ENCODE peak calls at places on chromosomes 16 and 17, in nine cellular contexts. T, A, M, H, D, F, V, J and K are unnamed samples.

GRCh38 chr17:75633484-75634375 is 496 bp downstream of the SMIM5 start:
- DNase-seq in T (peak), A (peak), M (peak), H (peak), D (peak), F (peak), V (peak), J (peak), K (peak)

GRCh38 chr16:85515830-85516397 is 97.2 kb upstream of the GSE1 start:
- DNase-seq in T (no peak), A (no peak), M (no peak), H (no peak), D (no peak), F (no peak), V (no peak), J (peak), K (no peak)

GRCh38 chr16:5633845-5634440 is 536.3 kb upstream of the EEF2KMT start:
- DNase-seq in T (no peak), A (no peak), M (no peak), H (peak), D (no peak), F (no peak), V (no peak), J (peak), K (peak)

GRCh38 chr16:89495121-89495520 is 4.8 kb upstream of the ANKRD11 start:
- DNase-seq in T (no peak), A (no peak), M (no peak), H (no peak), D (no peak), F (no peak), V (no peak), J (no peak), K (no peak)

GRCh38 chr16:22001591-22001990 is 675 bp upstream of the PDZD9 start:
- DNase-seq in T (no peak), A (no peak), M (no peak), H (no peak), D (no peak), F (no peak), V (no peak), J (no peak), K (no peak)

GRCh38 chr17:45276031-45276430 is 14.1 kb upstream of the SPATA32 start:
- DNase-seq in T (no peak), A (peak), M (no peak), H (no peak), D (no peak), F (no peak), V (no peak), J (no peak), K (no peak)

GRCh38 chr16:65537336-65537735 is 415.5 kb upstream of the CDH11 start:
- DNase-seq in T (no peak), A (no peak), M (no peak), H (no peak), D (no peak), F (no peak), V (no peak), J (no peak), K (no peak)

GRCh38 chr17:79387783-79388182 is 223.1 kb downstream of the RBFOX3 start:
- DNase-seq in T (no peak), A (no peak), M (no peak), H (no peak), D (no peak), F (no peak), V (no peak), J (no peak), K (no peak)

GRCh38 chr17:45227101-45227591 is 5.5 kb downstream of the FMNL1 start:
- DNase-seq in T (peak), A (peak), M (peak), H (no peak), D (no peak), F (no peak), V (no peak), J (peak), K (no peak)

GRCh38 chr17:67434061-67434525 is 57.0 kb downstream of the PITPNC1 start:
- DNase-seq in T (peak), A (peak), M (peak), H (no peak), D (no peak), F (no peak), V (no peak), J (no peak), K (no peak)

GRCh38 chr17:78131172-78132085 is 858 bp downstream of the TMC8 start:
- DNase-seq in T (peak), A (no peak), M (peak), H (no peak), D (no peak), F (no peak), V (no peak), J (no peak), K (no peak)

GRCh38 chr17:78381601-78382168 is 3.2 kb downstream of the PGS1 start:
- DNase-seq in T (peak), A (no peak), M (peak), H (peak), D (peak), F (no peak), V (no peak), J (no peak), K (no peak)

GRCh38 chr17:4389079-4389478 is 22.6 kb upstream of the UBE2G1 start:
- DNase-seq in T (no peak), A (no peak), M (no peak), H (peak), D (no peak), F (no peak), V (no peak), J (no peak), K (peak)

GRCh38 chr17:58200024-58200633 is 7.6 kb downstream of the EPX start:
- DNase-seq in T (peak), A (peak), M (peak), H (peak), D (no peak), F (peak), V (no peak), J (peak), K (peak)

GRCh38 chr16:88850531-88851199 is 6.1 kb downstream of the GALNS start:
- DNase-seq in T (no peak), A (no peak), M (no peak), H (no peak), D (no peak), F (no peak), V (no peak), J (no peak), K (no peak)